ENCODE peak calls at places on chromosome 9, in seven cellular contexts. E, B, Y, X, V, J and T are unnamed samples.

GRCh38 chr9:129273136-129273895 is 95.3 kb upstream of the IER5L start:
- DNase-seq in V (no peak), X (no peak), J (no peak), B (no peak), Y (no peak), E (no peak), T (no peak)

GRCh38 chr9:95507456-95508241 is 9.1 kb downstream of the PTCH1 start:
- DNase-seq in X (no peak), V (peak), J (peak), Y (peak), B (peak), E (peak), T (peak)

GRCh38 chr9:105054488-105054887 is 126.5 kb upstream of the ABCA1 start:
- DNase-seq in Y (no peak), B (peak), V (no peak), X (no peak), E (peak), J (no peak), T (peak)

GRCh38 chr9:113011911-113012381 is at the start of gene ZNF883:
- DNase-seq in B (no peak), Y (peak), E (peak), V (no peak), J (no peak), X (no peak), T (peak)

GRCh38 chr9:107172160-107172978 is 110.7 kb upstream of the RAD23B start:
- DNase-seq in J (peak), E (peak), Y (peak), X (peak), B (peak), V (peak), T (peak)

GRCh38 chr9:297104-297794 is 82.6 kb downstream of the DOCK8 start:
- DNase-seq in V (peak), Y (peak), E (no peak), X (no peak), J (peak), B (peak), T (no peak)

GRCh38 chr9:127899200-127899943 is at the start of gene ST6GALNAC6:
- DNase-seq in Y (peak), J (peak), E (peak), X (peak), V (peak), B (peak), T (peak)

GRCh38 chr9:10127867-10128266 is 484.9 kb downstream of the PTPRD start:
- DNase-seq in V (no peak), E (no peak), Y (no peak), X (no peak), J (no peak), B (peak), T (no peak)

GRCh38 chr9:95726756-95727155 is 148.7 kb upstream of the ERCC6L2 start:
- DNase-seq in E (peak), V (peak), B (peak), X (no peak), Y (peak), J (peak), T (peak)

GRCh38 chr9:93956183-93956784 is 1.1 kb upstream of the BARX1 start:
- DNase-seq in Y (no peak), E (no peak), V (no peak), X (no peak), B (no peak), J (no peak), T (no peak)

GRCh38 chr9:111728617-111729366 is 65.9 kb downstream of the SHOC1 start:
- DNase-seq in B (peak), E (peak), J (no peak), Y (peak), V (no peak), X (no peak), T (peak)

GRCh38 chr9:85040806-85041575 is 371.5 kb downstream of the NTRK2 start:
- DNase-seq in V (peak), E (no peak), B (no peak), X (no peak), Y (no peak), J (no peak), T (no peak)

GRCh38 chr9:84357235-84357634 is 16.7 kb upstream of the SLC28A3 start:
- DNase-seq in J (no peak), E (peak), V (no peak), Y (no peak), X (no peak), B (no peak), T (no peak)

GRCh38 chr9:114283551-114284111 is 39.3 kb upstream of the ORM1 start:
- DNase-seq in E (no peak), Y (no peak), V (no peak), X (no peak), B (no peak), J (no peak), T (no peak)

GRCh38 chr9:98326402-98327248 is 71.2 kb upstream of the TBC1D2 start:
- DNase-seq in J (peak), B (no peak), E (peak), Y (no peak), X (peak), V (peak), T (peak)

GRCh38 chr9:23752859-23753258 is 73.2 kb downstream of the ELAVL2 start:
- DNase-seq in B (no peak), X (no peak), J (no peak), V (no peak), E (no peak), Y (no peak), T (no peak)

GRCh38 chr9:86948153-86948929 is 1.0 kb upstream of the GAS1 start:
- DNase-seq in E (peak), V (peak), X (peak), B (peak), J (peak), Y (peak), T (peak)

GRCh38 chr9:109114670-109115069 is 5.1 kb downstream of the TMEM245 start:
- DNase-seq in E (peak), B (peak), Y (no peak), J (no peak), V (peak), X (no peak), T (peak)

GRCh38 chr9:121278535-121279169 is 10.7 kb downstream of the GSN start:
- DNase-seq in B (peak), J (peak), Y (no peak), E (peak), X (peak), V (peak), T (peak)

GRCh38 chr9:131670247-131670681 is 69.6 kb downstream of the RAPGEF1 start:
- DNase-seq in J (no peak), X (no peak), V (no peak), E (no peak), B (no peak), Y (no peak), T (no peak)

GRCh38 chr9:5582835-5583195 is 46.1 kb upstream of the RIC1 start:
- DNase-seq in X (no peak), V (peak), B (no peak), J (peak), Y (no peak), E (peak), T (peak)

GRCh38 chr9:7452378-7452777 is 347.2 kb downstream of the DMAC1 start:
- DNase-seq in J (no peak), E (peak), Y (no peak), B (no peak), V (no peak), X (no peak), T (peak)

GRCh38 chr9:127915325-127915752 is 1.5 kb downstream of the ST6GALNAC4 start:
- DNase-seq in E (no peak), B (no peak), V (peak), X (no peak), Y (no peak), J (no peak), T (no peak)

GRCh38 chr9:97985058-97985861 is 2.1 kb downstream of the ANP32B start:
- DNase-seq in V (peak), Y (peak), X (peak), E (peak), J (peak), B (peak), T (peak)

GRCh38 chr9:84170521-84171141 is 169.9 kb downstream of the SLC28A3 start:
- DNase-seq in E (peak), X (no peak), Y (peak), V (no peak), J (no peak), B (peak), T (peak)

GRCh38 chr9:72894342-72894741 is 58.5 kb downstream of the ALDH1A1 start:
- DNase-seq in E (no peak), J (no peak), B (no peak), V (no peak), X (no peak), Y (no peak), T (peak)

GRCh38 chr9:34310205-34310604 is 18.9 kb downstream of the KIF24 start:
- DNase-seq in V (no peak), B (no peak), Y (no peak), E (peak), J (no peak), X (no peak), T (no peak)

GRCh38 chr9:20349568-20349967 is 272.7 kb downstream of the MLLT3 start:
- DNase-seq in J (no peak), V (no peak), X (no peak), E (no peak), Y (no peak), B (no peak), T (no peak)

GRCh38 chr9:131980267-131980916 is 99.3 kb downstream of the MED27 start:
- DNase-seq in X (no peak), E (no peak), V (no peak), J (no peak), Y (no peak), B (no peak), T (no peak)

GRCh38 chr9:121288874-121289553 is 21.1 kb downstream of the GSN start:
- DNase-seq in J (no peak), E (peak), V (no peak), X (no peak), Y (no peak), B (no peak), T (peak)

GRCh38 chr9:35448511-35448910 is 41.4 kb upstream of the RUSC2 start:
- DNase-seq in X (no peak), E (no peak), J (no peak), B (no peak), Y (no peak), V (no peak), T (no peak)

DNA sequence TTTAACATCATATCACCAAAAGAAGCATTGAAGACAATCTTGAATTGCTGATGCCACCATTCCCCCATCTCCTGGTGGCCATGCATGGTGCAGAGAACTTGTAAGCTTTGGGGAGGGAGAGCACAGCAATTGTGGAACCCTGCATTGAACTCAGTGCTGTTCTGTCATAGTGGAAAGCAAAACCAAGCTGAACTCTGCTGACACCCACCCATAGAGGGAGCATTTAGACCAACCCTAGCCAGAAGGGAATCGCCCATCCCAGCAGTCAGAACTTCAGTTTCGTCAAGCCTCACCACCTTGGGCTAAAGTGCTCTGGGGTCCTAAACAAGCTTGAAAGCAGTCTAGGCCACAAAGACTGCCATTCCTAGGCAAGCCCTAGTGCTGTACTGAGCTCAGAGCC is 37.4 kb upstream of the RUSC2 start:
- DNase-seq in J (peak), E (peak), X (no peak), Y (no peak), V (peak), B (no peak), T (no peak)
- TF ChIP-seq CTCF in J (peak), E (peak), X (peak), Y (no peak), V (peak), B (peak), T (peak)

GRCh38 chr9:12613071-12613470 is 80.1 kb upstream of the TYRP1 start:
- DNase-seq in X (no peak), V (no peak), E (no peak), B (no peak), J (no peak), Y (no peak), T (no peak)

DNA sequence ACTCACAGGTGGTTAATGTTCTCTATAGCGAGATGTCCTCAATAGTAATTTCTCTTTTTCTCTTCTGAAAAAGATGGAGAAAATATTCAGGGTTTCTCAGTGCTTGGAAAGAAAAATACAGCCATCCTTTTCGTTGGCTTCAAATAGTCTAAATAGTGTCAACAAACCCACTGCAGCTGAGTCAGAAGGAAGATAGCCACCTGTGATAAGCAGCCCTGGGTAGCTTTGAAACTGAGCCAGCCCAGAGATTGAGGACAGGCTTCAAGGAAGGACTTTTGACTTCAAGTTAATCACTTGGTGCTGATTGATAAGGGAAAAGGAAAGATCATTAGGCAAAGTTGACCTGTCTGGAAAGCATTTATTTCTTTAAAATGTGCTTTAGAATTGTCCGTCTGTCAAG is 78.7 kb upstream of the TYRP1 start:
- DNase-seq in Y (no peak), E (no peak), V (no peak), J (no peak), X (no peak), B (no peak), T (no peak)
- H3K4me3 ChIP-seq in Y (no peak), E (no peak), V (no peak), J (no peak), X (no peak), B (no peak), T (no peak)

GRCh38 chr9:130319300-130319699 is 53.7 kb downstream of the HMCN2 start:
- DNase-seq in X (no peak), B (no peak), Y (no peak), V (no peak), E (no peak), J (no peak), T (no peak)

GRCh38 chr9:130321539-130321938 is 56.0 kb downstream of the HMCN2 start:
- DNase-seq in B (no peak), V (no peak), E (no peak), Y (no peak), X (no peak), J (no peak), T (no peak)

GRCh38 chr9:130321082-130321481 is 55.5 kb downstream of the HMCN2 start:
- DNase-seq in Y (no peak), X (no peak), J (no peak), V (no peak), B (no peak), E (no peak), T (no peak)

GRCh38 chr9:130320697-130321080 is 55.1 kb downstream of the HMCN2 start:
- DNase-seq in J (no peak), V (no peak), Y (peak), X (no peak), B (peak), E (no peak), T (no peak)

DNA sequence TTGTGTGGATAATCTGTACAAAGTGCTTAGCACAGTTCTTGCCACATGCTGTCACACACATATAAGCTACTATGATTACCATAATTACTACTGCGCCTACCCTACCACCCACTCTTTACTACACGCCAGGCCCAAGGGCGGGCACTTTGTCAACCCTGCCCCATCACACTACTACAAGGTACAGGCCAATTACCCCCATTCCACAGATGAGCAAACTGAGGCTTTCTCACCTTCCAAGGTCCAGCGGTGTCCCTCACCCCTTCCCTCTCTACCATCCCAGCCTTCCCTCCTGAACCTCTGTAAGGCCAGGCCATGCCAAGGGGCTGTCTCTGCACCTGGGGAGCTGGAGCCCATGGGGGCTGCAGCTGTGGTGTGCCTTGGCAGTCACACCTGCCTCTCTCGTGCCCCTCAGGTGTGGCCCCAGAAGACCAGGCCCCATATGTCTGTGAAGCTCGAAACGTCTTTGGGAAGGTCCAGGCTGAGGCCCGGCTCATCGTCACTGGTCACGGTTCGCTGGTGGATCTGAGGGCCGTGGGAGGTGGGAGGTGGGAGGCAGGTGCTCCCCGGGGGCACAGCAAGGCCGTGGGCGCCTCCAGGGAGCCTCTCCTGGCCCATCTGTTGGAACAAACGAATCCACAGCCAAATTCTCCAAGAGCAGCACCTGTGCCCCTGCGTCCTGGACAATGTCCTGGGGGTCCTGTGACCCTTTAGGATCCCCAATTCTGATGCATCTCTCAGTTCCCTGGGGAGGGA is 54.6 kb downstream of the HMCN2 start:
- DNase-seq in B (no peak), J (no peak), E (no peak), X (no peak), Y (no peak), V (no peak), T (no peak)
- TF ChIP-seq CTCF in B (no peak), J (no peak), E (no peak), X (no peak), Y (no peak), V (no peak), T (no peak)

GRCh38 chr9:35664531-35665470 is at the start of gene ARHGEF39:
- DNase-seq in E (peak), J (peak), V (peak), B (peak), X (peak), Y (peak), T (peak)
- H3K4me3 ChIP-seq in E (peak), J (peak), V (peak), B (peak), X (peak), Y (peak), T (peak)

GRCh38 chr9:136341042-136341655 is 13.8 kb downstream of the GPSM1 start:
- DNase-seq in X (no peak), B (no peak), Y (no peak), J (no peak), V (no peak), E (no peak), T (no peak)

GRCh38 chr9:136341769-136342168 is 14.4 kb downstream of the GPSM1 start:
- DNase-seq in E (no peak), B (no peak), X (no peak), J (no peak), V (no peak), Y (no peak), T (no peak)

GRCh38 chr9:136343884-136344269 is 16.5 kb downstream of the GPSM1 start:
- DNase-seq in B (no peak), V (no peak), Y (no peak), J (no peak), E (no peak), X (no peak), T (no peak)

GRCh38 chr9:136343121-136343883 is 16.0 kb downstream of the GPSM1 start:
- DNase-seq in X (no peak), V (no peak), B (no peak), J (no peak), E (no peak), Y (no peak), T (no peak)

DNA sequence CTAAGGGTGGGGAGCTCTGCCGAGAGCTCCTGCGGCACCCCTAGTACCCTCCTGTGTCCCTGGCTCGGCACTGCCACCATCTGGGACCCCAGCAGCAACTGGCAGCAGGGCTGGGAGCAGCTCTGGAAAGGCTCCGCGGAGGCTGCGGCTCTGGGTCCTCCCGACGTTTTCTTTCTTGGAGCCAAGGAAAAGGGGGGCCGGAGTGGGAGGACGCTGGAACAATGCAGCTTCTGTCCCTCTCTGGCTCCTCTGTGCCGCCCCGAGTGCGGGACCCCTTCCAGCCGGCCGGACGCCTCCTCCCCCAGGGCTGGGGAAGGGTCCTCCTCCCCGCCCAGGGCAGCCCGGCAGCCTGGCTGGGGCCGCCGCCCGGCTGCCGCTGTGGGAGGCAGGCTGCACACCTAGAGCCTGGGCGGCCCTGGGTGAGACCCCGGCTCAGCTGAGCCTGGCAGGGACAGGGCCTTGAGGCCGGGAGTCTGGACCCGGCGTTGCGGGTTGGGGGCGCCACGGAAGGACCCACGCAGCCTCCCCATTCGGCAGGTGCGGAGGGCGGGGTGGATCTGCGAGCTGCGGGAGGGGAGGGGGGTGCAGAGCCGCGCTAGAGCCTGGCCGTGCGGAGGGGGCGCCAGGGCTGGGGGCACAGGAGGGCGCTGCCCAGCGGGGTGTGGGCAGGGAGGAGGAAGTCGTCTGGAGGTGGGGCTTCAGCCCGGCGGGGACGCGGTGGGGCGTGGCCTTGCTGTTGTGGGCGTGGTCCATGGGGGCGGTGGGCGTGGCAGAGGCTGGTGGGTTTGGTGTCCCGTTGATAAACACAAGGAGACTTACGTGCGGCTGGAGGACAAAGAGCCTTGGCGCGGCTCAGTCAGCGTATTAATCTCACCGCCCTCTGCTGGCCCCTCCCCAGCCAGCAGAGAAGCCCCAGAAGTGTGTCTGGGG is 15.1 kb downstream of the GPSM1 start:
- DNase-seq in E (peak), Y (no peak), X (peak), J (peak), V (peak), B (no peak), T (peak)
- TF ChIP-seq CTCF in E (no peak), Y (no peak), X (no peak), J (peak), V (no peak), B (no peak), T (no peak)

GRCh38 chr9:4514252-4515128 is 24.2 kb downstream of the SLC1A1 start:
- DNase-seq in V (peak), B (no peak), E (no peak), X (no peak), Y (no peak), J (no peak), T (no peak)
- H3K4me3 ChIP-seq in V (no peak), B (no peak), E (no peak), X (no peak), Y (no peak), J (no peak), T (no peak)

GRCh38 chr9:38205279-38205678 is 136.3 kb upstream of the SHB start:
- DNase-seq in V (no peak), X (no peak), J (no peak), B (peak), E (no peak), Y (no peak), T (no peak)
- TF ChIP-seq CTCF in V (no peak), X (no peak), J (no peak), B (no peak), E (no peak), Y (no peak), T (no peak)

GRCh38 chr9:126516561-126516935 is 97.2 kb upstream of the LMX1B start:
- DNase-seq in B (no peak), E (no peak), X (no peak), J (no peak), Y (no peak), V (no peak), T (no peak)
- H3K4me3 ChIP-seq in B (peak), E (peak), X (no peak), J (peak), Y (peak), V (no peak), T (peak)